ENCODE peak calls at places on chromosome 2, in six cellular contexts. B is non-pigmented ciliary epithelial cell; Q is stimulated activated CD8-positive, alpha-beta memory T cell treated with anti-CD3 and anti-CD28 coated beads, Interleukin-15, amount 100 ng/mL, for 1 hour; D is testis; V is MV-4-11; P is stimulated activated CD4-positive, alpha-beta T cell treated with anti-CD3 and anti-CD28 coated beads, Interleukin-2, amount 100 ng/mL, for 48 hours. L is an unnamed sample.

GRCh38 chr2:126664234-126664633 is 8.3 kb downstream of the GYPC start:
- DNase-seq in B (no peak), Q (no peak), D (no peak), V (peak; percentile 44), P (no peak), L (no peak)

GRCh38 chr2:120346034-120346666 is at the start of gene INHBB:
- DNase-seq in V (no peak), Q (no peak), D (peak; percentile 18), P (no peak), B (no peak), L (no peak)

GRCh38 chr2:240983361-240983995 is 14.9 kb upstream of the SNED1 start:
- DNase-seq in Q (no peak), P (peak; percentile 31), B (no peak), D (peak; percentile 38), V (no peak), L (peak; percentile 12)

GRCh38 chr2:199019898-199020507 is 437.7 kb downstream of the SATB2 start:
- DNase-seq in Q (no peak), P (no peak), V (peak; percentile 8), D (peak; percentile 34), B (peak; percentile 24), L (no peak)

GRCh38 chr2:172859821-172860707 is 124.4 kb downstream of the RAPGEF4 start:
- DNase-seq in P (no peak), D (no peak), B (no peak), Q (no peak), V (no peak), L (no peak)

GRCh38 chr2:216888907-216889622 is 29.2 kb upstream of the TNP1 start:
- DNase-seq in B (no peak), Q (no peak), P (no peak), V (no peak), D (no peak), L (no peak)

GRCh38 chr2:10356459-10356851 is 53.8 kb downstream of the HPCAL1 start:
- DNase-seq in P (no peak), V (no peak), D (no peak), Q (no peak), B (no peak), L (no peak)

GRCh38 chr2:15937882-15938802 is 2.2 kb upstream of the MYCN start:
- DNase-seq in Q (no peak), B (no peak), P (no peak), D (no peak), V (no peak), L (no peak)

GRCh38 chr2:181104512-181105121 is 124.2 kb downstream of the UBE2E3 start:
- DNase-seq in D (peak; percentile 20), B (no peak), P (no peak), Q (no peak), V (peak; percentile 54), L (no peak)

GRCh38 chr2:133266075-133266925 is 302.0 kb downstream of the NCKAP5 start:
- DNase-seq in D (peak; percentile 54), Q (no peak), V (no peak), B (no peak), P (no peak), L (no peak)

GRCh38 chr2:64661770-64662169 is 8.1 kb upstream of the SERTAD2 start:
- DNase-seq in Q (no peak), P (no peak), V (peak; percentile 83), D (no peak), B (no peak), L (no peak)

GRCh38 chr2:43070039-43070438 is 156.4 kb downstream of the ZFP36L2 start:
- DNase-seq in B (no peak), D (no peak), Q (no peak), V (no peak), P (no peak), L (no peak)

GRCh38 chr2:205848601-205849000 is 166.3 kb downstream of the NRP2 start:
- DNase-seq in D (no peak), V (no peak), Q (no peak), P (no peak), B (no peak), L (no peak)

GRCh38 chr2:108923019-108923700 is 65.9 kb downstream of the EDAR start:
- DNase-seq in D (no peak), B (no peak), Q (no peak), P (no peak), V (no peak), L (no peak)

GRCh38 chr2:8549273-8549922 is 132.5 kb upstream of the ID2 start:
- DNase-seq in V (no peak), B (no peak), D (no peak), Q (no peak), P (no peak), L (peak; percentile 8)

GRCh38 chr2:226791056-226791486 is 8.5 kb downstream of the IRS1 start:
- DNase-seq in Q (no peak), V (peak; percentile 60), D (peak; percentile 78), P (no peak), B (no peak), L (peak; percentile 23)

GRCh38 chr2:13542642-13543041 is 825.9 kb downstream of the TRIB2 start:
- DNase-seq in D (no peak), P (no peak), V (no peak), Q (no peak), B (no peak), L (no peak)

GRCh38 chr2:120561393-120562035 is 174.2 kb upstream of the GLI2 start:
- DNase-seq in D (no peak), Q (no peak), B (no peak), V (no peak), P (no peak), L (no peak)

GRCh38 chr2:99488587-99488998 is 1.2 kb downstream of the REV1 start:
- DNase-seq in V (peak; percentile 17), Q (no peak), D (peak; percentile 38), B (no peak), P (no peak), L (no peak)

GRCh38 chr2:217316743-217317142 is 456.9 kb upstream of the TNP1 start:
- DNase-seq in P (no peak), V (peak; percentile 97), B (peak; percentile 74), Q (no peak), D (no peak), L (no peak)

GRCh38 chr2:38529208-38529607 is 73.5 kb downstream of the HNRNPLL start:
- DNase-seq in V (no peak), B (no peak), D (no peak), P (no peak), Q (no peak), L (no peak)